ENCODE peak calls at places on chromosomes 3 and 15, in four cellular contexts. N is cardiac muscle cell, T is sigmoid colon, M is progenitor cell of endocrine pancreas. U is an unnamed sample.

GRCh38 chr3:127915115-127915936 is at the start of gene KBTBD12:
- DNase-seq in M (peak), N (peak), T (peak), U (no peak)

GRCh38 chr3:48432411-48433371 is 2.8 kb upstream of the PLXNB1 start:
- DNase-seq in N (no peak), T (peak), M (no peak), U (no peak)

GRCh38 chr15:80977627-80978036 is 12.0 kb downstream of the MESD start:
- DNase-seq in M (no peak), N (peak), T (peak), U (peak)

GRCh38 chr15:28128036-28128435 is 28.9 kb upstream of the OCA2 start:
- DNase-seq in T (no peak), N (no peak), M (no peak), U (no peak)

GRCh38 chr15:51368751-51369450 is 27.4 kb downstream of the GLDN start:
- DNase-seq in N (no peak), M (no peak), T (no peak), U (no peak)

GRCh38 chr3:17850448-17850847 is 108.0 kb upstream of the TBC1D5 start:
- DNase-seq in M (no peak), T (no peak), N (no peak), U (no peak)

GRCh38 chr3:93984618-93985017 is 4.7 kb downstream of the ARL13B start:
- DNase-seq in N (no peak), T (no peak), M (no peak), U (no peak)

GRCh38 chr15:42796955-42797779 is 60.2 kb upstream of the CDAN1 start:
- DNase-seq in M (no peak), T (no peak), N (no peak), U (no peak)

GRCh38 chr15:79472446-79472845 is 40.3 kb downstream of the MINAR1 start:
- DNase-seq in N (no peak), T (no peak), M (no peak), U (no peak)

GRCh38 chr15:68730491-68731317 is 90.0 kb downstream of the ANP32A start:
- DNase-seq in T (peak), M (no peak), N (peak), U (no peak)

GRCh38 chr3:140629351-140630137 is 48.3 kb upstream of the TRIM42 start:
- DNase-seq in T (no peak), M (no peak), N (no peak), U (no peak)

GRCh38 chr3:72590732-72591192 is 257.5 kb downstream of the SHQ1 start:
- DNase-seq in T (no peak), M (no peak), N (peak), U (no peak)

GRCh38 chr3:176992565-176992964 is 204.7 kb downstream of the TBL1XR1 start:
- DNase-seq in T (no peak), M (no peak), N (no peak), U (no peak)

GRCh38 chr3:11564577-11565001 is 79.1 kb downstream of the VGLL4 start:
- DNase-seq in N (no peak), T (no peak), M (no peak), U (no peak)

GRCh38 chr15:66900586-66901310 is 164.7 kb upstream of the SMAD3 start:
- DNase-seq in M (no peak), N (no peak), T (peak), U (no peak)